ENCODE peak calls at places on chromosomes 12 and 14, in nine cellular contexts. A is stomach, C is HepG2, K is K562, M is transverse colon, Y is suprapubic skin, Z is esophagus muscularis mucosa, P is GM12878, W is SK-N-SH. T is an unnamed sample.

GRCh38 chr12:90211017-90211416 is 502.4 kb upstream of the ATP2B1 start:
- DNase-seq in K (no peak), Y (no peak), M (no peak), C (no peak), W (no peak), A (no peak), Z (no peak), P (no peak), T (no peak)

GRCh38 chr12:76025601-76026575 is 5.7 kb downstream of the PHLDA1 start:
- DNase-seq in Z (no peak), P (no peak), W (no peak), K (no peak), M (no peak), C (no peak), A (no peak), Y (no peak), T (no peak)

GRCh38 chr12:65292241-65292640 is 13.8 kb downstream of the MSRB3 start:
- DNase-seq in K (no peak), P (no peak), M (no peak), W (no peak), A (no peak), C (no peak), Z (no peak), Y (no peak), T (no peak)

GRCh38 chr12:46921048-46921753 is 95.4 kb upstream of the SLC38A4 start:
- DNase-seq in C (peak; percentile 20), W (no peak), Z (no peak), M (no peak), Y (no peak), P (no peak), A (no peak), K (no peak), T (no peak)

GRCh38 chr14:57686317-57686716 is 179.6 kb downstream of the SLC35F4 start:
- DNase-seq in Y (no peak), Z (no peak), A (no peak), M (no peak), K (no peak), C (no peak), W (no peak), P (no peak), T (no peak)

GRCh38 chr14:56555921-56556570 is 23.6 kb upstream of the TMEM260 start:
- DNase-seq in Y (no peak), M (no peak), A (no peak), K (peak; percentile 37), P (no peak), C (peak; percentile 76), W (peak; percentile 11), Z (no peak), T (no peak)

GRCh38 chr12:49550853-49551252 is 12.0 kb downstream of the KCNH3 start:
- DNase-seq in M (no peak), P (no peak), C (peak; percentile 67), K (no peak), Z (no peak), A (no peak), Y (no peak), W (peak; percentile 16), T (no peak)

GRCh38 chr14:31080060-31080459 is 53.9 kb upstream of the STRN3 start:
- DNase-seq in W (no peak), M (no peak), Z (no peak), Y (no peak), K (no peak), C (no peak), P (no peak), A (no peak), T (no peak)

GRCh38 chr12:685388-685787 is 22.1 kb upstream of the NINJ2 start:
- DNase-seq in Y (no peak), P (peak; percentile 88), A (no peak), Z (no peak), W (no peak), M (peak; percentile 47), C (no peak), K (no peak), T (no peak)

GRCh38 chr12:96635844-96636243 is 146.5 kb downstream of the CFAP54 start:
- DNase-seq in W (no peak), C (no peak), Y (no peak), P (no peak), M (no peak), K (no peak), Z (no peak), A (no peak), T (no peak)

GRCh38 chr14:90039253-90040010 is 22.4 kb upstream of the KCNK13 start:
- DNase-seq in Z (no peak), Y (no peak), A (no peak), P (no peak), M (no peak), W (no peak), K (no peak), C (no peak), T (no peak)

GRCh38 chr14:69573841-69574265 is 818 bp downstream of the CCDC177 start:
- DNase-seq in M (no peak), W (no peak), A (no peak), Y (no peak), P (no peak), C (no peak), K (no peak), Z (no peak), T (no peak)

GRCh38 chr12:124371970-124372555 is 77.2 kb downstream of the RFLNA start:
- DNase-seq in Z (no peak), M (no peak), Y (no peak), W (no peak), P (no peak), C (no peak), K (no peak), A (no peak), T (no peak)

GRCh38 chr12:74033531-74033930 is 504.1 kb upstream of the ATXN7L3B start:
- DNase-seq in K (no peak), A (no peak), M (no peak), P (no peak), Z (no peak), C (no peak), Y (no peak), W (no peak), T (no peak)

GRCh38 chr12:130555628-130556485 is 160.2 kb downstream of the RIMBP2 start:
- DNase-seq in Z (no peak), P (no peak), C (no peak), K (no peak), M (no peak), W (peak; percentile 81), A (no peak), Y (no peak), T (no peak)

GRCh38 chr14:24327303-24327702 is 7.6 kb downstream of the ADCY4 start:
- DNase-seq in K (no peak), Y (no peak), P (no peak), A (no peak), Z (no peak), W (no peak), M (no peak), C (no peak), T (no peak)
- TF ChIP-seq EP300 in K (no peak), Y (no peak), P (no peak), A (no peak), Z (no peak), W (no peak), M (no peak), C (no peak), T (no peak)

DNA sequence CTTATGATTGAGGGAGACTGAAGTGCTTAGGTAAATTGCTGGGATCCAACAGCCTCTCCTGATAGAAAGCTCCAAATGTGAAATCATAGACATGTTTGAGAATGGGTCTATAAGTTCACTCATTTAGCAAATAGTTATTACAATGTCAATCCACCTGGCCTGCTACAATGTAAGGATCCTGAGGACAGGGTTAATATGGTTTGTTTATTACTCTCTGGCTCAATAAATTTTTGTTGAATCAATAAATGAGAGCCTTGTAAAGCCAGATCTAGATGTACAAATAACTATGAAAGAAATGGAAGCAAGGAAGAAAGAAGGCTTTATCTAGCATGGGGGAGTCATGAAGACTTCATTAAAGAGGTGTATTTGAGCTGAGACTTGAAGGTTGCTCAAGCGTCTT is 165.6 kb upstream of the IGF1 start:
- DNase-seq in Z (no peak), P (no peak), K (no peak), Y (no peak), M (no peak), W (no peak), A (no peak), C (no peak), T (no peak)
- TF ChIP-seq POLR2AphosphoS5 in Z (no peak), P (no peak), K (no peak), Y (no peak), M (no peak), W (no peak), A (no peak), C (no peak), T (no peak)

GRCh38 chr12:85947286-85947685 is 73.2 kb downstream of the NTS start:
- DNase-seq in A (no peak), M (no peak), W (no peak), Z (no peak), P (no peak), C (no peak), Y (no peak), K (no peak), T (no peak)
- H3K4me3 ChIP-seq in A (no peak overlapping the region), M (no peak overlapping the region), W (no peak overlapping the region), Z (no peak overlapping the region), P (no peak overlapping the region), C (no peak overlapping the region), Y (no peak overlapping the region), K (no peak overlapping the region), T (no peak overlapping the region)

GRCh38 chr14:21099596-21099985 is 1.1 kb upstream of the ZNF219 start:
- DNase-seq in C (no peak), Z (no peak), Y (no peak), P (no peak), A (no peak), W (no peak), M (no peak), K (no peak), T (no peak)

GRCh38 chr14:21096889-21097615 is 1.4 kb downstream of the ZNF219 start:
- DNase-seq in Y (no peak), M (no peak), P (no peak), C (no peak), K (no peak), A (no peak), Z (no peak), W (peak; percentile 14), T (no peak)

GRCh38 chr14:21098892-21099595 is 589 bp upstream of the ZNF219 start:
- DNase-seq in Z (no peak), P (no peak), A (no peak), M (no peak), W (peak; percentile 46), Y (no peak), C (no peak), K (no peak), T (no peak)

GRCh38 chr14:21097616-21098133 is 780 bp downstream of the ZNF219 start:
- DNase-seq in Y (no peak), A (no peak), M (peak; percentile 62), K (peak; percentile 21), W (no peak), C (no peak), Z (no peak), P (no peak), T (no peak)

DNA sequence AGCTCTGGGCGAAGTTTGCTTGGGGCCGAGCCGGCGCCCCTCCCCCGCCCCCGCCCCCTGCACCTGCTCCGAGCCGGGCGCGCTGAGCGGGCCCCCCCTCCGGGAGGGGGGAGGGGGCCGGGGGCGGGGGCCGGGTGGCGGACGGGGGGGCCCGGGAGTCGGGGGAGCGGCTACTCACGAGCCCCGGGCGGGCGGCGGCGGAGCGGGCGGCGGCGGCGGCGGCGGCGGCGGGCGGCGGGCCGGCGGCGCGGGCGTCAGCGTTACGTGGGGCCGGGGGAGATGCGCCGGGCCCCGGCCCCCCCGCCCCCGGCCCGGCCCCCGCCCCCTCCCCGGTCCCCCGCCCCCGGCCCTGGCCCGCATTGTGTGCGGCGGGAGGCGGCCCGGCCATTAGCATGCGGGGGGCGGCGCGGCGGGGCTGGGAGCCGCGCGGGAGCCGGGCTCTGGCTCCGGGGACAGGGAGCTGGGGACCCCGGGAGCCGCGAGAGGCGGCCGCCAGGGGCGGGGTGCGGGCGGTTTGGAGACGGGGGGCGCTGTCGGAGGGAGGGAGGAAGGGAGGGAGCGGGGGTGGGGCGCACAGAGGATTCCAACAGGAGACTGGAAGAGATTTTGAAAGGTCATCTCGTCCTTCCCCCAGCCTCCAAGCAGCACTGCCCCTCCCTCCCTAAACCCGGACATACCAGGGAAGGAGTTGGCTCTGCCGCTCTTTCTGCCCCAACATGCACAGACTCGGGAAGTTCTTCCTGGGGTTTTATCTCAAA is at the start of gene ZNF219:
- DNase-seq in Y (no peak), C (peak; percentile 74), P (no peak), K (peak; percentile 58), W (peak; percentile 89), A (peak; percentile 53), Z (no peak), M (peak; percentile 76), T (peak; percentile 86)
- TF ChIP-seq EP300 in Y (no peak), C (no peak), P (no peak), K (no peak), W (no peak), A (no peak), Z (no peak), M (no peak), T (no peak)

T was measured in sigmoid colon.